ENCODE peak calls at places on chromosomes 7 and 10, in four cellular contexts. M, J, Q and R are unnamed samples.

GRCh38 chr7:536231-536630 is 16.6 kb upstream of the PDGFA start:
- DNase-seq in M (no peak), J (no peak), Q (no peak), R (no peak)

GRCh38 chr10:43138757-43139241 is 554 bp downstream of the CSGALNACT2 start:
- DNase-seq in M (no peak), J (peak), Q (peak), R (peak)

GRCh38 chr10:80718024-80718423 is 180.3 kb downstream of the SH2D4B start:
- DNase-seq in M (no peak), J (no peak), Q (no peak), R (no peak)

GRCh38 chr10:51832652-51833383 is 133.4 kb upstream of the CSTF2T start:
- DNase-seq in M (no peak), J (peak), Q (peak), R (peak)

GRCh38 chr7:4024133-4024532 is 658.0 kb upstream of the FOXK1 start:
- DNase-seq in M (no peak), J (no peak), Q (no peak), R (no peak)

GRCh38 chr10:17166699-17167098 is 34.8 kb downstream of the TRDMT1 start:
- DNase-seq in M (no peak), J (no peak), Q (no peak), R (no peak)

GRCh38 chr7:99312316-99313203 is 13.1 kb upstream of the ARPC1A start:
- DNase-seq in M (no peak), J (peak), Q (peak), R (peak)

GRCh38 chr10:61464461-61465215 is 11.5 kb upstream of the TMEM26 start:
- DNase-seq in M (no peak), J (peak), Q (peak), R (peak)

GRCh38 chr7:2939193-2939885 is 95.2 kb upstream of the GNA12 start:
- DNase-seq in M (peak), J (no peak), Q (peak), R (no peak)

GRCh38 chr7:30321089-30321991 is 36.9 kb downstream of the ZNRF2 start:
- DNase-seq in M (no peak), J (no peak), Q (no peak), R (peak)

GRCh38 chr10:110522365-110522988 is 24.8 kb downstream of the DUSP5 start:
- DNase-seq in M (peak), J (no peak), Q (no peak), R (no peak)

GRCh38 chr10:133214468-133215410 is 15.3 kb upstream of the UTF1 start:
- DNase-seq in M (no peak), J (no peak), Q (no peak), R (no peak)

GRCh38 chr10:79490400-79491081 is 21.8 kb upstream of the EIF5AL1 start:
- DNase-seq in M (no peak), J (no peak), Q (peak), R (peak)

GRCh38 chr10:71217266-71218045 is 5.1 kb downstream of the UNC5B start:
- DNase-seq in M (peak), J (no peak), Q (no peak), R (no peak)

GRCh38 chr7:112889834-112890438 is 99.7 kb upstream of the TMEM168 start:
- DNase-seq in M (no peak), J (no peak), Q (no peak), R (no peak)

GRCh38 chr7:16847381-16847860 is 34.4 kb downstream of the AGR3 start:
- DNase-seq in M (no peak), J (peak), Q (peak), R (peak)

GRCh38 chr10:132712698-132713232 is 73.2 kb downstream of the NKX6-2 start:
- DNase-seq in M (no peak), J (no peak), Q (no peak), R (no peak)

GRCh38 chr10:91756286-91756685 is 41.9 kb upstream of the TNKS2 start:
- DNase-seq in M (no peak), J (peak), Q (no peak), R (peak)

GRCh38 chr7:70646551-70647248 is 485.2 kb upstream of the GALNT17 start:
- DNase-seq in M (no peak), J (no peak), Q (no peak), R (no peak)

GRCh38 chr10:124701038-124701365 is 43.2 kb downstream of the FAM53B start:
- DNase-seq in M (no peak), J (no peak), Q (no peak), R (no peak)

GRCh38 chr7:78493383-78493782 is 694.8 kb downstream of the PHTF2 start:
- DNase-seq in M (no peak), J (no peak), Q (no peak), R (no peak)

GRCh38 chr10:60086862-60087261 is 180.5 kb upstream of the CCDC6 start:
- DNase-seq in M (no peak), J (no peak), Q (no peak), R (no peak)

GRCh38 chr10:9878429-9878828 is 1139.2 kb upstream of the CELF2 start:
- DNase-seq in M (no peak), J (no peak), Q (no peak), R (no peak)
- H3K4me3 ChIP-seq in M (no peak), J (no peak), Q (no peak), R (no peak)

DNA sequence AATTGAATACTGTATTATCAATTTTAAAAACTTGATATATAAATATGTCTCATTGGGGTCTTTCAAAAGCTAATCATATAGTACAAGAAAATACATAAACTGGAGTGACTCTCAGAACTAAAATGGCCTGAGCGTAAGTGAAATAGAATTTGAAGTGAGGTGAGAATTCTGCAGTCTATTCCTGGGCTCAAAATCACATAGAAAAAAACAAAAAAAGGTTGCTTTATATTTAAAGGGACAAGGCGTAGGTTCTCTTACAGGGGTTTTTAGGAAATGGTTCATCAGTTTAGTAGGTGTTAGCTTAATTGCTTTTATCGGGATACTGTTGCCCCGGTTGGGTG is 36.7 kb upstream of the PRSS1 start:
- DNase-seq in M (no peak), J (no peak), Q (no peak), R (no peak)
- TF ChIP-seq CTCF in M (no peak), J (no peak), Q (no peak), R (no peak)

DNA sequence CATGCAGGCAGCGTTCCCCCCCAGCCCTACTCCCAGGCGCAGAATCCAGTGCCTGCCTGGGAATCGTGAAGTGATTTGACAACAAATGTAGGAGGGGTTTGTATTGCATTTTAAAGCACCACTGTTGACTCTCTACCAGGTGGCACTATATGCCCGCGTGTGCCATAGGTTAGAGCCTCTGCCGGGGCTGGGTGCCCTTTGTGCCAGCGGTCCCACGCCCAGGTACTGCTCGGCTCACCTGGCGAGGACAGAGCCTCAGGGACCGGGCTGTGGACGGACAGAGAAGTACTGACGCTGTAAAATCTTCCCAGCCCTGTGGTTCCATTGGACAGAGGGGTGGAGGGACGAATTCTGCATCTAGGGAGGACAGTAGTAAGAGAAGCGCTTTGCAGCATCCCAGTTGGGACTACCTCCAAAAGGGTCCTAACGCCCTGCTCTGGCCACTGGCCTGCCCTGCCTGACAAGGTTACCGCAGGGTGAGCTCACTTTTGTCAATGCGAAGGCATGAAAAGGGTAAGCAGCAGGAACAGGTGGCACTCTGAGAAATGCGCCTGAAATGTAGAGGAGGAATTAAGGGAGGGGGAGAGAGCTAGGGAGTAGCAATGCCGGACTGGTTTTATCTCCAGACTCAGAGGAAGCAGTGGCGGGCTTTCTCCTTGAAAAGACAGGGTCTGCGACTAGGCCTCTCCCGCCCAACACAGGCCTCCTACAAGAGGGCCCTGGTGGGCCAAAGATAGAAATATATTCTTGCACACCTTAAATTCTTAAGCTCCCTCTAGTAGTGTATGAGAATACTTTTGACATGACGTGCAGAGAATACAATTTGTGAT is 858 bp upstream of the CACNA2D1 start:
- DNase-seq in M (no peak), J (no peak), Q (peak), R (no peak)
- H3K4me3 ChIP-seq in M (peak), J (peak), Q (peak), R (peak)

DNA sequence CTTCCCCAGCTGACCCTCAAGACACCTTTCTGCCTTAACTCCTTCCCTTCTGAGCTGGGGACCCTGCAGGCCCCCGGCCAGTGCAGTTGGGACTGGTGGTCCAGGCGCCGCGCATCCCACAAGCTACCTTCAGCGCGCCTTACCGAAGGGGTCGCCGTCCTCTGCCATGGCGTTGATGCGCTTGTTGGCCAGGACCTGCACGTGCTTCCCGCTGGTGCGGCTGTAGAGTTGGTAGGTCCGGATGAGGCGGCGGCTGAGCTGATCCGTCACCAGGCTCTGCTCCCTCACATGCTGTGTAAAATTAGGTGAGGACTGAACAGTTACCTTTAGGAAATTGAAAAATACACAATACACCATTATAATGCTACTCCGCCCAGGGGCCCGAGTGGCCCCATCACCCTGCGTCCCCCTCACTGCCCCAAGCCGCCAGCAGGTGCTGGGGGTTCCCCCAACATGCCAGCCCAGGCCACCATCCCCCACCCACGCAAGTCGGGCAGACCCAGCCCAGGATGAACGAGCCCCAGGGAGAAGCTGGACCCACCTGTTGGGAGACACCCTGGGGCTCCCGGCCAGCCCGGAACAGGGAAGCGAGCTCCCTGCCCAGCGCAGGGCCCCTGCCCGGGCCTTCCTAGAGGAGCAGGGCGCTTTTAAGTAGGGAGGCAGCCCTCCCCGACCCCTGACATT is 1.2 kb downstream of the FGF8 start:
- DNase-seq in M (peak), J (no peak), Q (no peak), R (no peak)
- TF ChIP-seq CTCF in M (no peak), J (no peak), Q (no peak), R (no peak)

GRCh38 chr7:106063692-106064091 is 48.4 kb downstream of the SYPL1 start:
- DNase-seq in M (no peak), J (no peak), Q (no peak), R (no peak)

GRCh38 chr7:106064329-106064728 is 47.8 kb downstream of the SYPL1 start:
- DNase-seq in M (no peak), J (no peak), Q (no peak), R (no peak)

GRCh38 chr7:106063039-106063438 is 49.1 kb downstream of the SYPL1 start:
- DNase-seq in M (no peak), J (no peak), Q (no peak), R (no peak)

GRCh38 chr7:106065560-106066500 is 46.3 kb downstream of the SYPL1 start:
- DNase-seq in M (no peak), J (peak), Q (peak), R (no peak)

DNA sequence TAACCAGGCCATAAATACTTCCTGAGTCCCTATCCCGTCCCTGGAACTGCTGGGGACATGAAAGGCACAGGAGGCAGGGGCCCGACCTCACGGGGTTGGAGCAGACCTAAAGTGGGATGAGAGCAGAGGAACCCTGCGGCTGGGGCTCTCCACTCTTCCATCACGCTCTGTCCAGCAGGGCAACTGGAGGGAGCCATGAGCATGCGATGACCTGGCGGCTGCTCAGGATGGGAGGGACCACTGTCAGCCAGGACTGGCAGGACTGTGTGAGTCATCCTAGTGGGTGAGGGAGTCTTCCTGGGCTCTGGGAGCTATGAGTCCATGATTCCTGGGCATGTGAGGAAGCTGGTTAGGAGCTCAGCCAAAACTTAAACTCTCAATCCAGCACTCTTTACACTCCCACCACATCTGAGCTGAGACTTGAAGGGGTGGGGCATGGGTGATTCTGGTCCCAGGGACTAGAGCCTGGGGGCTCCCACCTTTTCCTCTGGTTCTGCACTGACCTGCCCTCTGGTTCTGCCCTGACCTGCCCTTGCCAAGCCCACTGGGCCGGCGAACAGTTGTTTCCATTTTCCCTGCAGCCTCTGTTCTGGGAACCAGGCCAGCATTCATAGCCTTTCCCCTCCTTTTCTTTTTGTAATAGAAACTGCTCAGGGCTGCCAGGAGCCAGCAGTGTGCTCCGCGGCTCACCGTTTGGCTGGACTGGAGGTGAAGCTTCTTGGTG is 47.1 kb downstream of the SYPL1 start:
- DNase-seq in M (peak), J (peak), Q (peak), R (peak)
- H3K4me3 ChIP-seq in M (peak), J (peak), Q (peak), R (peak)

DNA sequence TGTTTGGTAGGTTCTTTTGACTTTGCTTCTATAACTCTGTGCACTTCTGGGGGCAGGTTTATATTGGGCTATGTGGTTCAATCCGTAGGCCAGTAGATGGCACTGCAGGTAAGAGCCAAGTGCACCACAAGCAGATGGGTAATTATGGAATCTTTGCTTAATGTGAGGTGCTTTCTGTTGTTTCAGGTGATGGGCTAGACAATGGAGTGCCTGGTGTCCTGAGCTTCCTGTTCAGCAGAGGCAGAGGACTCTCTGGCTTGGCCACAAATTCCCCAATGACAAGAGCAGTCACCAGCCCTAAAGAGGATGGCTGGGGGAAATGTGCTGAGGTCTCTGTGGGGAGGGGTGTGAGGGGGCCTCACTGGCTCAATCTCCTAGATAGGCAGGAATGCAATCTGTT is 455.0 kb downstream of the CCSER2 start:
- DNase-seq in M (no peak), J (peak), Q (peak), R (peak)
- TF ChIP-seq CTCF in M (no peak), J (peak), Q (peak), R (peak)